ENCODE peak calls at places on chromosomes 5 and 9, in ten cellular contexts. One of them, this sample, is unnamed.

GRCh38 chr5:120252839-120253238 is 211.3 kb upstream of the PRR16 start:
- DNase-seq in Panc1: no peak
- DNase-seq in astrocyte: peak
- DNase-seq in fibroblast of lung: peak
- DNase-seq in stomach: no peak
- DNase-seq in astrocyte of the spinal cord: peak
- DNase-seq in pancreas: no peak
- DNase-seq in dorsolateral prefrontal cortex: no peak
- DNase-seq in astrocyte of the cerebellum: no peak
- DNase-seq in brain microvascular endothelial cell: peak
- DNase-seq in this sample: no peak

GRCh38 chr9:137589441-137590122 is 730 bp downstream of the ZMYND19 start:
- DNase-seq in pancreas: peak
- DNase-seq in astrocyte of the cerebellum: no peak
- DNase-seq in stomach: no peak
- DNase-seq in astrocyte of the spinal cord: no peak
- DNase-seq in Panc1: no peak
- DNase-seq in dorsolateral prefrontal cortex: no peak
- DNase-seq in astrocyte: peak
- DNase-seq in brain microvascular endothelial cell: no peak
- DNase-seq in fibroblast of lung: no peak
- DNase-seq in this sample: peak

GRCh38 chr9:80775515-80775914 is 913.8 kb downstream of the TLE1 start:
- DNase-seq in pancreas: no peak
- DNase-seq in Panc1: no peak
- DNase-seq in brain microvascular endothelial cell: no peak
- DNase-seq in astrocyte of the cerebellum: no peak
- DNase-seq in stomach: no peak
- DNase-seq in dorsolateral prefrontal cortex: no peak
- DNase-seq in fibroblast of lung: peak
- DNase-seq in astrocyte of the spinal cord: no peak
- DNase-seq in astrocyte: peak
- DNase-seq in this sample: no peak

GRCh38 chr9:4738866-4739586 is 2.0 kb downstream of the AK3 start:
- DNase-seq in Panc1: no peak
- DNase-seq in dorsolateral prefrontal cortex: no peak
- DNase-seq in pancreas: no peak
- DNase-seq in brain microvascular endothelial cell: no peak
- DNase-seq in stomach: no peak
- DNase-seq in astrocyte: no peak
- DNase-seq in astrocyte of the cerebellum: no peak
- DNase-seq in astrocyte of the spinal cord: no peak
- DNase-seq in fibroblast of lung: no peak
- DNase-seq in this sample: no peak

GRCh38 chr9:89523948-89524347 is 26.0 kb upstream of the SEMA4D start:
- DNase-seq in brain microvascular endothelial cell: no peak
- DNase-seq in astrocyte of the spinal cord: no peak
- DNase-seq in Panc1: no peak
- DNase-seq in fibroblast of lung: no peak
- DNase-seq in pancreas: no peak
- DNase-seq in stomach: no peak
- DNase-seq in astrocyte: no peak
- DNase-seq in dorsolateral prefrontal cortex: no peak
- DNase-seq in astrocyte of the cerebellum: no peak
- DNase-seq in this sample: peak

GRCh38 chr5:82023530-82024095 is 51.8 kb downstream of the ATG10 start:
- DNase-seq in brain microvascular endothelial cell: no peak
- DNase-seq in fibroblast of lung: peak
- DNase-seq in pancreas: no peak
- DNase-seq in astrocyte: no peak
- DNase-seq in Panc1: no peak
- DNase-seq in astrocyte of the cerebellum: no peak
- DNase-seq in dorsolateral prefrontal cortex: no peak
- DNase-seq in stomach: no peak
- DNase-seq in astrocyte of the spinal cord: no peak
- DNase-seq in this sample: no peak

GRCh38 chr5:67353500-67353931 is 156.9 kb upstream of the CD180 start:
- DNase-seq in fibroblast of lung: peak
- DNase-seq in Panc1: no peak
- DNase-seq in astrocyte of the cerebellum: peak
- DNase-seq in astrocyte: peak
- DNase-seq in stomach: no peak
- DNase-seq in brain microvascular endothelial cell: no peak
- DNase-seq in astrocyte of the spinal cord: peak
- DNase-seq in dorsolateral prefrontal cortex: no peak
- DNase-seq in pancreas: no peak
- DNase-seq in this sample: no peak

GRCh38 chr9:137680445-137681358 is 61.9 kb downstream of the EHMT1 start:
- DNase-seq in dorsolateral prefrontal cortex: no peak
- DNase-seq in Panc1: no peak
- DNase-seq in astrocyte of the cerebellum: no peak
- DNase-seq in stomach: no peak
- DNase-seq in astrocyte of the spinal cord: no peak
- DNase-seq in astrocyte: no peak
- DNase-seq in pancreas: no peak
- DNase-seq in brain microvascular endothelial cell: no peak
- DNase-seq in fibroblast of lung: no peak
- DNase-seq in this sample: no peak

GRCh38 chr5:91641730-91642350 is 258.7 kb upstream of the ARRDC3 start:
- DNase-seq in fibroblast of lung: peak
- DNase-seq in dorsolateral prefrontal cortex: no peak
- DNase-seq in astrocyte of the spinal cord: peak
- DNase-seq in stomach: no peak
- DNase-seq in brain microvascular endothelial cell: no peak
- DNase-seq in pancreas: no peak
- DNase-seq in astrocyte: peak
- DNase-seq in Panc1: peak
- DNase-seq in astrocyte of the cerebellum: peak
- DNase-seq in this sample: peak

GRCh38 chr5:101675510-101675909 is 620.6 kb downstream of the SLCO4C1 start:
- DNase-seq in astrocyte of the cerebellum: no peak
- DNase-seq in dorsolateral prefrontal cortex: no peak
- DNase-seq in brain microvascular endothelial cell: no peak
- DNase-seq in stomach: no peak
- DNase-seq in astrocyte: no peak
- DNase-seq in fibroblast of lung: no peak
- DNase-seq in Panc1: no peak
- DNase-seq in pancreas: no peak
- DNase-seq in astrocyte of the spinal cord: no peak
- DNase-seq in this sample: no peak

GRCh38 chr9:37146372-37146771 is 26.0 kb downstream of the ZCCHC7 start:
- DNase-seq in stomach: no peak
- DNase-seq in dorsolateral prefrontal cortex: no peak
- DNase-seq in fibroblast of lung: no peak
- DNase-seq in brain microvascular endothelial cell: no peak
- DNase-seq in Panc1: no peak
- DNase-seq in pancreas: no peak
- DNase-seq in astrocyte of the spinal cord: no peak
- DNase-seq in astrocyte: no peak
- DNase-seq in astrocyte of the cerebellum: no peak
- DNase-seq in this sample: peak

GRCh38 chr9:127562841-127563523 is 49.1 kb upstream of the STXBP1 start:
- DNase-seq in stomach: no peak
- DNase-seq in astrocyte of the cerebellum: no peak
- DNase-seq in fibroblast of lung: peak
- DNase-seq in astrocyte: peak
- DNase-seq in Panc1: no peak
- DNase-seq in pancreas: no peak
- DNase-seq in dorsolateral prefrontal cortex: no peak
- DNase-seq in brain microvascular endothelial cell: peak
- DNase-seq in astrocyte of the spinal cord: peak
- DNase-seq in this sample: no peak
- TF ChIP-seq CTCF in stomach: no peak
- TF ChIP-seq CTCF in astrocyte of the cerebellum: no peak
- TF ChIP-seq CTCF in fibroblast of lung: peak
- TF ChIP-seq CTCF in astrocyte: peak
- TF ChIP-seq CTCF in Panc1: no peak
- TF ChIP-seq CTCF in pancreas: no peak
- TF ChIP-seq CTCF in dorsolateral prefrontal cortex: no peak
- TF ChIP-seq CTCF in brain microvascular endothelial cell: peak
- TF ChIP-seq CTCF in astrocyte of the spinal cord: peak
- TF ChIP-seq CTCF in this sample: no peak

DNA sequence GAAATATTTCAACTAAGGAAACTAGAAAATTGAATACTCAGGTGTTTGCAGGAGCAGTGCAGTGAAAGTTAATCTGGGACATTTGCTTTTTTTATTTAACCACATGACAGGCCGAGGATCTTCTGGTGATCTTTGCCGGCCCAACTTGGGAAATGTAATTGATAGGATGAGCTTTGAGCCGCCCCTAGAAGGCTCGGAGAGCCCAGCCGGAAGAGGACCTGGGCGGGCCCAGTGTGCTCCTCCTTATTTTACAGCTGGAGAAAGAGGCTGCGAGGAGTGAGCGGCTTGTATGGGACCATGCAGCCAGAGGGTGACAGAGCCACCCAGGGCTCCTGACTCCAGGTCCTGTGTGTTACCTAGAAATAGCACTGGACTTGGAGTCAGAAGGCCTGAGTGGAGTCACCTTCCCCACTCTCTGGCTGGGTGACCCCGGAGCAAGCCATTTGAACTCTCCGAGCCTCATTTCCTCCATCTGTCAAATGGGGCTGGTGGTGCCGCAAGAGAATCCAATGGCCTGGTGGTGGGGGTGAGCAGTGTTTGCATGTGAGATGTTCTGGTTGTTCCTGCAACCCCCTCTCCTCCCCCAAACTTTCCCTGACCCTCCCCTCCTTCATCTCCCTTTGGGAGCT is 2.5 kb downstream of the PPARGC1B start:
- DNase-seq in astrocyte: no peak
- DNase-seq in astrocyte of the spinal cord: peak
- DNase-seq in dorsolateral prefrontal cortex: no peak
- DNase-seq in brain microvascular endothelial cell: peak
- DNase-seq in fibroblast of lung: no peak
- DNase-seq in stomach: no peak
- DNase-seq in Panc1: no peak
- DNase-seq in astrocyte of the cerebellum: no peak
- DNase-seq in pancreas: no peak
- DNase-seq in this sample: no peak
- H3K4me3 ChIP-seq in astrocyte: peak
- H3K4me3 ChIP-seq in astrocyte of the spinal cord: peak
- H3K4me3 ChIP-seq in dorsolateral prefrontal cortex: peak
- H3K4me3 ChIP-seq in brain microvascular endothelial cell: peak
- H3K4me3 ChIP-seq in fibroblast of lung: no peak
- H3K4me3 ChIP-seq in stomach: peak
- H3K4me3 ChIP-seq in Panc1: peak
- H3K4me3 ChIP-seq in astrocyte of the cerebellum: peak
- H3K4me3 ChIP-seq in pancreas: peak
- H3K4me3 ChIP-seq in this sample: peak

DNA sequence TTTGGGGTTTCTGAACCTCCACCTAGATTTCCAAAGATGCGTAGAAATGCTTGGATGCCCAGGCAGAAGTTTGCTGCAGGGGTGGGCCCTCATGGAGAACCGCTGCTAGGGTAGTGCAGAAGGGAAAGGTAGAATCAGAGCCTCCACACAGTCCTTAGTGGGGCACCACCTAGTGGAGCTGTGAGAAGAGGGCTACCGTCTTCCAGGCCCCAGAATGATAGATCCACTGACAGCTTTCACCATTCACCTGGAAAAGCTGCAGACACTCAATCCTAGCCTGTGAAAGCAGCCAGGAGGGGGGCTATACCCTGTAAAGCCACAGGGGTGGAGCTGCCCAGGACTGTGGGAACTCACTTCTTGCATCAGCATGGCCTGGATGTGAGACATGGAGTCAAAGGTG is 13.3 kb upstream of the HSDL2 start:
- DNase-seq in brain microvascular endothelial cell: no peak
- DNase-seq in astrocyte: no peak
- DNase-seq in dorsolateral prefrontal cortex: no peak
- DNase-seq in fibroblast of lung: no peak
- DNase-seq in pancreas: no peak
- DNase-seq in stomach: no peak
- DNase-seq in Panc1: no peak
- DNase-seq in astrocyte of the cerebellum: no peak
- DNase-seq in astrocyte of the spinal cord: no peak
- DNase-seq in this sample: peak
- TF ChIP-seq CTCF in brain microvascular endothelial cell: peak
- TF ChIP-seq CTCF in astrocyte: no peak
- TF ChIP-seq CTCF in dorsolateral prefrontal cortex: no peak
- TF ChIP-seq CTCF in fibroblast of lung: peak
- TF ChIP-seq CTCF in pancreas: no peak
- TF ChIP-seq CTCF in stomach: no peak
- TF ChIP-seq CTCF in Panc1: peak
- TF ChIP-seq CTCF in astrocyte of the cerebellum: peak
- TF ChIP-seq CTCF in astrocyte of the spinal cord: no peak
- TF ChIP-seq CTCF in this sample: peak

GRCh38 chr5:30387974-30388632 is 805.4 kb upstream of the CDH6 start:
- DNase-seq in Panc1: no peak
- DNase-seq in astrocyte: no peak
- DNase-seq in pancreas: no peak
- DNase-seq in astrocyte of the cerebellum: no peak
- DNase-seq in stomach: no peak
- DNase-seq in fibroblast of lung: no peak
- DNase-seq in astrocyte of the spinal cord: no peak
- DNase-seq in brain microvascular endothelial cell: no peak
- DNase-seq in dorsolateral prefrontal cortex: no peak
- DNase-seq in this sample: no peak
- H3K4me3 ChIP-seq in Panc1: no peak
- H3K4me3 ChIP-seq in astrocyte: no peak
- H3K4me3 ChIP-seq in pancreas: no peak
- H3K4me3 ChIP-seq in astrocyte of the cerebellum: no peak
- H3K4me3 ChIP-seq in stomach: no peak
- H3K4me3 ChIP-seq in fibroblast of lung: no peak
- H3K4me3 ChIP-seq in astrocyte of the spinal cord: no peak
- H3K4me3 ChIP-seq in brain microvascular endothelial cell: no peak
- H3K4me3 ChIP-seq in dorsolateral prefrontal cortex: no peak
- H3K4me3 ChIP-seq in this sample: no peak

GRCh38 chr5:147400836-147401235 is 109.0 kb downstream of the DPYSL3 start:
- DNase-seq in fibroblast of lung: no peak
- DNase-seq in stomach: no peak
- DNase-seq in brain microvascular endothelial cell: no peak
- DNase-seq in astrocyte of the cerebellum: no peak
- DNase-seq in dorsolateral prefrontal cortex: no peak
- DNase-seq in astrocyte of the spinal cord: no peak
- DNase-seq in astrocyte: no peak
- DNase-seq in Panc1: no peak
- DNase-seq in pancreas: no peak
- DNase-seq in this sample: no peak
- TF ChIP-seq CTCF in fibroblast of lung: no peak
- TF ChIP-seq CTCF in stomach: no peak
- TF ChIP-seq CTCF in brain microvascular endothelial cell: no peak
- TF ChIP-seq CTCF in astrocyte of the cerebellum: no peak
- TF ChIP-seq CTCF in dorsolateral prefrontal cortex: no peak
- TF ChIP-seq CTCF in astrocyte of the spinal cord: no peak
- TF ChIP-seq CTCF in astrocyte: no peak
- TF ChIP-seq CTCF in Panc1: no peak
- TF ChIP-seq CTCF in pancreas: no peak
- TF ChIP-seq CTCF in this sample: no peak

GRCh38 chr9:101705135-101705661 is 33.2 kb downstream of the GRIN3A start:
- DNase-seq in fibroblast of lung: no peak
- DNase-seq in brain microvascular endothelial cell: no peak
- DNase-seq in astrocyte of the spinal cord: peak
- DNase-seq in pancreas: peak
- DNase-seq in dorsolateral prefrontal cortex: peak
- DNase-seq in Panc1: no peak
- DNase-seq in astrocyte of the cerebellum: no peak
- DNase-seq in astrocyte: no peak
- DNase-seq in stomach: no peak
- DNase-seq in this sample: no peak
- H3K4me3 ChIP-seq in fibroblast of lung: no peak
- H3K4me3 ChIP-seq in brain microvascular endothelial cell: no peak
- H3K4me3 ChIP-seq in astrocyte of the spinal cord: no peak
- H3K4me3 ChIP-seq in pancreas: no peak
- H3K4me3 ChIP-seq in dorsolateral prefrontal cortex: peak
- H3K4me3 ChIP-seq in Panc1: peak
- H3K4me3 ChIP-seq in astrocyte of the cerebellum: peak
- H3K4me3 ChIP-seq in astrocyte: no peak
- H3K4me3 ChIP-seq in stomach: no peak
- H3K4me3 ChIP-seq in this sample: no peak